ENCODE peak calls at places on chromosomes 7 and 10, in four cellular contexts. F is K562, H is astrocyte of the cerebellum, T is neural progenitor cell. N is an unnamed sample.

GRCh38 chr10:112953760-112954159 is 3.7 kb downstream of the TCF7L2 start:
- DNase-seq in H (no peak), T (no peak), F (no peak), N (peak; percentile 63)

GRCh38 chr7:140061607-140061930 is 1.2 kb downstream of the PARP12 start:
- DNase-seq in F (peak; percentile 27), H (no peak), T (no peak), N (peak; percentile 24)

GRCh38 chr7:128279124-128279713 is 38.1 kb downstream of the LEP start:
- DNase-seq in H (no peak), F (no peak), T (no peak), N (no peak)

GRCh38 chr10:98323221-98324164 is 55.5 kb upstream of the LOXL4 start:
- DNase-seq in H (peak; percentile 37), F (peak; percentile 83), T (no peak), N (peak; percentile 78)

GRCh38 chr10:83606275-83606674 is 533.0 kb upstream of the GHITM start:
- DNase-seq in T (peak; percentile 4), F (no peak), H (no peak), N (peak; percentile 1)

GRCh38 chr7:91083855-91084644 is 180.2 kb upstream of the FZD1 start:
- DNase-seq in F (no peak), T (no peak), H (no peak), N (no peak)

GRCh38 chr10:97572214-97572989 is at the start of gene ANKRD2:
- DNase-seq in T (peak; percentile 84), F (peak; percentile 79), H (peak; percentile 56), N (peak; percentile 83)

GRCh38 chr10:132163278-132163765 is 23.4 kb upstream of the DPYSL4 start:
- DNase-seq in H (no peak), T (peak; percentile 87), F (peak; percentile 73), N (peak; percentile 64)

GRCh38 chr10:11875183-11875498 is 52.0 kb downstream of the PROSER2 start:
- DNase-seq in T (no peak), F (no peak), H (no peak), N (no peak)

GRCh38 chr10:43965918-43966570 is 317.4 kb upstream of the ZNF32 start:
- DNase-seq in T (no peak), H (no peak), F (no peak), N (no peak)

GRCh38 chr10:77889277-77889903 is 37.2 kb downstream of the DLG5 start:
- DNase-seq in T (peak; percentile 88), F (peak; percentile 85), H (no peak), N (peak; percentile 87)

GRCh38 chr7:130350945-130351663 is 6.5 kb downstream of the CPA5 start:
- DNase-seq in F (no peak), T (peak; percentile 64), H (no peak), N (no peak)

GRCh38 chr10:130809761-130810515 is 501.6 kb downstream of the TCERG1L start:
- DNase-seq in F (no peak), T (no peak), H (no peak), N (no peak)

GRCh38 chr10:49749144-49749543 is 13.0 kb downstream of the OGDHL start:
- DNase-seq in T (no peak), F (no peak), H (no peak), N (no peak)

GRCh38 chr7:4166807-4167206 is 515.3 kb upstream of the FOXK1 start:
- DNase-seq in T (no peak), F (no peak), H (no peak), N (no peak)

GRCh38 chr10:119246862-119247549 is 39.6 kb downstream of the GRK5 start:
- DNase-seq in H (peak; percentile 80), T (no peak), F (no peak), N (no peak)

GRCh38 chr7:134905375-134905774 is 80.9 kb upstream of the AGBL3 start:
- DNase-seq in F (no peak), H (peak; percentile 80), T (no peak), N (no peak)

GRCh38 chr7:148242271-148242801 is 348.2 kb upstream of the C7orf33 start:
- DNase-seq in T (peak; percentile 80), H (peak; percentile 8), F (peak; percentile 63), N (peak; percentile 68)

GRCh38 chr10:122551450-122551849 is 9.1 kb upstream of the DMBT1 start:
- DNase-seq in F (no peak), T (no peak), H (no peak), N (no peak)

GRCh38 chr10:110324201-110324804 is 19.6 kb upstream of the SMNDC1 start:
- DNase-seq in T (no peak), H (no peak), F (peak; percentile 17), N (no peak)

GRCh38 chr7:18727094-18727870 is 231.7 kb downstream of the HDAC9 start:
- DNase-seq in F (no peak), T (no peak), H (no peak), N (peak; percentile 50)

GRCh38 chr7:92794846-92795245 is 41.5 kb downstream of the CDK6 start:
- DNase-seq in T (no peak), F (no peak), H (no peak), N (no peak)

GRCh38 chr10:48579251-48579960 is 25.5 kb downstream of the ARHGAP22 start:
- DNase-seq in F (no peak), H (peak; percentile 51), T (no peak), N (peak; percentile 65)

GRCh38 chr7:12475362-12476063 is 71.8 kb upstream of the VWDE start:
- DNase-seq in F (peak; percentile 76), H (peak; percentile 33), T (peak; percentile 74), N (peak; percentile 70)

GRCh38 chr10:114684822-114685209 is 26.7 kb upstream of the ABLIM1 start:
- DNase-seq in T (no peak), H (peak; percentile 34), F (no peak), N (peak; percentile 63)

GRCh38 chr7:111091623-111092370 is 870 bp downstream of the LRRN3 start:
- DNase-seq in F (no peak), T (peak; percentile 79), H (no peak), N (no peak)

GRCh38 chr7:134298902-134299683 is 17.6 kb downstream of the SLC35B4 start:
- DNase-seq in F (no peak), T (no peak), H (no peak), N (no peak)

GRCh38 chr10:58153751-58154150 is 113.9 kb downstream of the IPMK start:
- DNase-seq in H (no peak), F (no peak), T (no peak), N (no peak)

GRCh38 chr10:64385355-64385754 is 864.2 kb downstream of the REEP3 start:
- DNase-seq in T (no peak), F (no peak), H (no peak), N (no peak)

GRCh38 chr10:64376169-64376568 is 855.0 kb downstream of the REEP3 start:
- DNase-seq in F (no peak), H (no peak), T (peak; percentile 26), N (peak; percentile 40)

GRCh38 chr10:64379898-64380297 is 858.7 kb downstream of the REEP3 start:
- DNase-seq in H (no peak), F (peak; percentile 18), T (no peak), N (no peak)
- TF ChIP-seq CTCF in H (no peak), F (no peak), T (no peak), N (no peak)

GRCh38 chr10:117554371-117554770 is 11.8 kb downstream of the EMX2 start:
- DNase-seq in H (no peak), T (no peak), F (no peak), N (no peak)

GRCh38 chr10:117555863-117556262 is 13.3 kb downstream of the EMX2 start:
- DNase-seq in T (no peak), H (no peak), F (no peak), N (no peak)

GRCh38 chr10:117555017-117555416 is 12.5 kb downstream of the EMX2 start:
- DNase-seq in F (no peak), H (no peak), T (no peak), N (no peak)

GRCh38 chr10:117553815-117554172 is 11.2 kb downstream of the EMX2 start:
- DNase-seq in T (no peak), H (no peak), F (no peak), N (no peak)

DNA sequence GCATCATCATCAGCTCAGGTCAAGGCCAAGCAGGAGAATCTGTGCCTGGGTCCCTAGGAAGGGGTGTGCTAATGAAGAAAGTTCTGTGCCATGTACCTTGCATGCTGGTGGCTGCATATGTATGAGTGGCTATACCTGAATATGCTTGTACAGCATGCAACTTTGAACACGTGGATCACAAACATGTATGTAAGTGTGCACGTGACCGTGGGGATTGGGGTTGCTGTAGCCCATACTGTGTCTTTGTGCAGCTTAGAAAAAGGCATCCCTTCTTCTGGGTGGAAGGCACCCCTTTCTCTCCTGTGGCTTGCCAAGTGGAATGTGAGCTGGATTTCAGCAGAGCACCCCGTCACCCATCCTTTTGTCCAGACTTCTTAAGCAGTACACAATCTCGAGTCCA is 13.8 kb downstream of the EMX2 start:
- DNase-seq in T (no peak), H (no peak), F (no peak), N (no peak)
- H3K4me3 ChIP-seq in T (no peak overlapping the region), H (no peak overlapping the region), F (no peak overlapping the region), N (no peak overlapping the region)

GRCh38 chr10:7417103-7417623 is 6.3 kb upstream of the SFMBT2 start:
- DNase-seq in H (peak; percentile 53), T (peak; percentile 20), F (peak; percentile 39), N (peak; percentile 59)
- TF ChIP-seq CTCF in H (peak; percentile 28), T (peak; percentile 65), F (no peak), N (peak; percentile 41)

DNA sequence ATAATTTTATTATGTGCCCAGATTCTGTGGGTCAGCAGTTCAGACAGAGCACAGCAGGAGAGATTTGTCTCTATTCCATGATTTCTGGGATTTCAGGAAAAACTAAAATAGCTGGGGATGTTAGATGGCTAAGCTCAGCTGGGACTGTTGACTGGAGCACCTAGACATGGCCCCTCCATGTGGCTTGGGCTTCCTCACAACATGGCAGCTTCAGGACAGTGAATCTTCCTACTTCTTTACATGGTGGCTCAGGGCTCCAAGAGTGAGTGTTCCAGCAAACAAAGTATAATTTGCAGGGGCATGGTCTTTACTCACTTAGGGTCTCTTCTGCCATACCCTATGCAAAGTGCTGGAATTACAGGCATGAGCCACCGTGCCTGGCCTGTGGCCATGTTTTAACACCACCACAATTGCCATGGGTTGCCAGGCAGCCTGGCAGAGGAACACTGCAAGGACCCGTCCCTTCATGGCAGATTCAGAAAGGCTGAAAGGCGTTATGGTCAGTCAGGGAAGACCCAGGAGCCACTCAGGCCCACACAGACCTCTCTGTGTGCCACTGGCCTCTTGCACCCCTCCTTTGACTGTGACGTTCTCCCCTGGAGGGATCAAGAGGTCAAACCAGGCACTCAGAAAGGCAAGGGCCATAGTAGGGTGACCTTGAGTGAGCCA is 50.8 kb upstream of the ZMIZ1 start:
- DNase-seq in T (no peak), H (no peak), F (no peak), N (no peak)
- H3K4me3 ChIP-seq in T (no peak overlapping the region), H (no peak overlapping the region), F (no peak overlapping the region), N (no peak overlapping the region)

GRCh38 chr7:31782411-31782991 is 95.5 kb downstream of the PPP1R17 start:
- DNase-seq in F (peak; percentile 52), T (peak; percentile 79), H (peak; percentile 50), N (peak; percentile 70)
- TF ChIP-seq CTCF in F (peak; percentile 72), T (peak; percentile 82), H (peak; percentile 79), N (peak; percentile 77)

GRCh38 chr7:43248553-43248952 is 136.1 kb downstream of the HECW1 start:
- DNase-seq in T (no peak), F (no peak), H (no peak), N (no peak)
- H3K4me3 ChIP-seq in T (no peak overlapping the region), F (peak overlapping the region; percentile 20), H (no peak overlapping the region), N (no peak overlapping the region)

GRCh38 chr7:30284298-30285066 is at the start of gene ZNRF2:
- DNase-seq in F (peak; percentile 99), T (peak; percentile 99), H (peak; percentile 94), N (peak; percentile 99)
- TF ChIP-seq CTCF in F (peak; percentile 53), T (peak; percentile 58), H (peak; percentile 46), N (peak; percentile 41)